ENCODE peak calls at places on chromosomes 16 and 17, in nine cellular contexts. N is fibroblast of lung; W is mesenchymal stem cell; Z is naive thymus-derived CD4-positive, alpha-beta T cell; R is tibial artery; Y is kidney epithelial cell; K is upper lobe of right lung; A is lung; U is mucosa of descending colon. J is an unnamed sample.
A peak's percentile ranks its signal among the peaks of the same experiment; 100 is the strongest.

GRCh38 chr16:47713225-47713595 is 252.1 kb downstream of the PHKB start:
- DNase-seq in W (peak; percentile 82), Z (no peak), A (no peak), Y (peak; percentile 47), K (no peak), N (peak; percentile 83), U (no peak), R (no peak), J (no peak)

GRCh38 chr17:81553018-81553615 is 964 bp upstream of the FAAP100 start:
- DNase-seq in Y (peak; percentile 56), K (peak; percentile 88), Z (peak; percentile 75), R (peak; percentile 87), N (peak; percentile 73), W (peak; percentile 90), A (peak; percentile 77), U (peak; percentile 86), J (peak; percentile 69)

GRCh38 chr17:38883592-38884526 is 14.0 kb downstream of the LASP1 start:
- DNase-seq in A (no peak), K (no peak), W (no peak), N (no peak), R (no peak), Z (peak; percentile 39), Y (no peak), U (no peak), J (no peak)

GRCh38 chr17:74165811-74166365 is 37.6 kb upstream of the RPL38 start:
- DNase-seq in N (no peak), W (no peak), Y (no peak), R (no peak), K (peak; percentile 31), A (no peak), Z (no peak), U (no peak), J (no peak)

GRCh38 chr17:36935681-36936454 is 1.4 kb upstream of the LHX1 start:
- DNase-seq in R (no peak), K (no peak), Y (no peak), U (no peak), A (no peak), W (no peak), N (no peak), Z (no peak), J (no peak)

GRCh38 chr16:77191259-77191969 is 424 bp downstream of the MON1B start:
- DNase-seq in K (peak; percentile 71), N (peak; percentile 20), R (no peak), Z (no peak), W (peak; percentile 30), Y (no peak), A (peak; percentile 46), U (peak; percentile 73), J (no peak)

GRCh38 chr16:24652803-24653202 is 76.6 kb upstream of the TNRC6A start:
- DNase-seq in Y (no peak), Z (no peak), W (no peak), N (peak; percentile 38), A (no peak), R (no peak), U (no peak), K (no peak), J (no peak)

GRCh38 chr17:42520540-42520951 is 15.5 kb upstream of the NAGLU start:
- DNase-seq in A (no peak), U (no peak), N (no peak), K (no peak), Y (no peak), Z (peak; percentile 12), W (no peak), R (no peak), J (no peak)

GRCh38 chr17:1577657-1578428 is 15.3 kb upstream of the PITPNA start:
- DNase-seq in K (no peak), R (no peak), A (no peak), W (no peak), U (peak; percentile 55), Z (no peak), Y (no peak), N (no peak), J (peak; percentile 59)

GRCh38 chr16:1333854-1334719 is 642 bp downstream of the BAIAP3 start:
- DNase-seq in R (no peak), Z (no peak), U (no peak), W (no peak), N (no peak), A (no peak), K (no peak), Y (no peak), J (no peak)

DNA sequence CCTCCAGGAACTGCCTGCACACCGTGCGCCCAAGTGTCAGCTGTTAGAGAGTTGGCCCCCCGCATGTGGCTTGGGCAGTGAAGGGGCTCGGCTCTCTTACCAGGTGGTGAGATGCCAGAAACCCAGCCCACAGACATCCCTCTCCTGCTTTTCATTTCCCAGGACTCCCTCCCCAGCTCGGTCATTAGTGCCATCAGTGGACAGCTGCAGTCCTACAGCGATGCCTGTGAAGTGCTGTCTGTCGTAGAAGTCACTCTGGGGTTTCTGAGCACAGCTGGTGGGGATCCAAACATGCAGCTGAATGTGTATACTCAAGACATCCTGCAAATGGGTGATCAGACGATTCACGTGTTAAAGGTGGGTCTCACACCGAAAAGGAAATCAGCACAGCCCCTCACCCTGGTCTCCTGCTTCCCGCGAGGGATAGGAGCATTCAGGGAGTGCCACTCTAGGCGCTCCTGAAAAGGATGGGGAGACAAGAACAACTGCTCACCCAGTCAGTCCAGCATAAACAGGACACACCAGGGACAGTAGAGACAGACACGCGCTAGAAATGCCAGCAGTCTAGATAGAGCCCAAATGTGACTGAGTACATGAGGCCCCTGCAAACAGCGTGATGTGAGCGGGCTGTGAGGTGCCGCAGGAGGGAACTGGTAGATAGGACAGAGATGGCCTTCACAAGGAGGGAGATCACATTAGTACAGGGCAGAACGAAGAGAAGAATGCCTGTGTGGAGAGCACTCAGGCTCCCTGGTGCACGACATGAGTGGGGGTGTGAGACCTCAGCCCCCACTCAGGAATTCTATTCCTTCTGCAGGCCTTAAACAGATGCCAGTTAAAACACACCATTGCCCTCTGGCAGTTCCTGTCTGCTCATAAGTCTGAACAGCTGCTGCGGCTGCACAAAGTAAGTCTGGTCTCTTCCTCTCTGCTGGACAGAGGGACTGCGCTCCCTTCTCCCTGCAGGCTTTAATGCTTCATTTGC is 25.7 kb upstream of the ENDOV start:
- DNase-seq in A (no peak), R (no peak), N (no peak), Z (no peak), U (no peak), Y (no peak), K (no peak), W (no peak), J (no peak)
- H3K36me3 ChIP-seq in A (peaks cover 16% of the 10 kb centered on the region), R (peaks cover 94% of the 10 kb centered on the region), N (peaks cover 40% of the 10 kb centered on the region), Z (peaks cover 48% of the 10 kb centered on the region), U (peaks cover 20% of the 10 kb centered on the region), Y (peaks cover 5% of the 10 kb centered on the region), K (peaks cover 97% of the 10 kb centered on the region), W (peaks cover 75% of the 10 kb centered on the region), J (no peaks in the 10 kb centered on the region)

GRCh38 chr17:68884888-68885287 is 70.3 kb downstream of the ABCA8 start:
- DNase-seq in Z (no peak), K (no peak), W (no peak), R (no peak), U (no peak), N (no peak), A (no peak), Y (no peak), J (no peak)
- H3K36me3 ChIP-seq in Z (no peaks in the 10 kb centered on the region), K (peaks cover 27% of the 10 kb centered on the region), W (no peaks in the 10 kb centered on the region), R (no peaks in the 10 kb centered on the region), U (no peaks in the 10 kb centered on the region), N (no peaks in the 10 kb centered on the region), A (peaks cover 33% of the 10 kb centered on the region), Y (no peaks in the 10 kb centered on the region), J (no peaks in the 10 kb centered on the region)

GRCh38 chr16:69935278-69935711 is 15.8 kb upstream of the CLEC18A start:
- DNase-seq in Z (no peak), A (no peak), U (no peak), Y (no peak), N (no peak), W (no peak), K (no peak), R (no peak), J (no peak)

GRCh38 chr16:69936252-69936651 is 14.9 kb upstream of the CLEC18A start:
- DNase-seq in A (no peak), Y (no peak), Z (no peak), U (no peak), R (no peak), W (no peak), K (no peak), N (no peak), J (no peak)

GRCh38 chr16:69935740-69936139 is 15.4 kb upstream of the CLEC18A start:
- DNase-seq in Z (no peak), Y (no peak), A (no peak), U (no peak), N (no peak), W (no peak), K (no peak), R (no peak), J (no peak)

GRCh38 chr16:69937465-69937951 is 13.6 kb upstream of the CLEC18A start:
- DNase-seq in K (no peak), Z (no peak), Y (no peak), W (peak; percentile 13), A (no peak), N (peak; percentile 20), U (no peak), R (no peak), J (no peak)

DNA sequence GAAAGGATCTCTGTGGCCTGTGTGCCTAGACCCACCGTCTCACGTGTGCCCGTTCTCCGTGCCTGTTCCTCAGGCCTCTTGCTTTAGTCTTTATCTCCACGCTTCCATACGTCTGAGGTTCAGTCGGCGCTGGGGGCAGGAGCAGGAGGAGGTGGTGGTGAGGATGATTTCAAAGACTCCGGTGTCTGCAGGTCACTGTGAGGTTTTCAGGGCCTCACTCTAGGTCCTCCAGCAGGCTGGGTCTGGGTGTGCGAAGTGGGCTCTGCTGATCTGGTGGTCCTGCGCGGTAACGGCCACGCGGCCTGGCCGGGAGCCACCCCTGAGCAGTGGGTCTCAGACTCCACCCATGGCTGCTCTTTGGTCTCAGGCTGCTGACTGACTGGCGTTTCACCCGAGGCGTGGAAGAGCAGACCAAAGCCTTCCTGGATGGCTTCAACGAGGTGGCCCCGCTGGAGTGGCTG is 14.4 kb upstream of the CLEC18A start:
- DNase-seq in Z (no peak), Y (no peak), R (no peak), W (no peak), U (no peak), A (no peak), N (no peak), K (no peak), J (no peak)
- H3K36me3 ChIP-seq in Z (peaks cover 10% of the 10 kb centered on the region), Y (peaks cover 1% of the 10 kb centered on the region), R (peaks cover 88% of the 10 kb centered on the region), W (peaks cover 98% of the 10 kb centered on the region), U (no peaks in the 10 kb centered on the region), A (peaks cover 18% of the 10 kb centered on the region), N (peaks cover 36% of the 10 kb centered on the region), K (peaks cover 90% of the 10 kb centered on the region), J (peaks cover 87% of the 10 kb centered on the region)

GRCh38 chr17:77327566-77328463 is 187.0 kb downstream of the SEC14L1 start:
- DNase-seq in A (peak; percentile 27), Z (no peak), W (no peak), Y (no peak), N (no peak), U (peak; percentile 57), R (no peak), K (peak; percentile 54), J (no peak)
- H3K36me3 ChIP-seq in A (no peaks in the 10 kb centered on the region), Z (no peaks in the 10 kb centered on the region), W (peaks cover 43% of the 10 kb centered on the region), Y (no peaks in the 10 kb centered on the region), N (peaks cover 9% of the 10 kb centered on the region), U (no peaks in the 10 kb centered on the region), R (no peaks in the 10 kb centered on the region), K (no peaks in the 10 kb centered on the region), J (no peaks in the 10 kb centered on the region)